ENCODE peak calls at places on chromosome 12, in five cellular contexts. N is NCI-H1436; B is CD8-positive, alpha-beta T cell; C is D341Med; J is activated T-cell treated with anti-CD3 and anti-CD28 coated beads, Interleukin-2, amount 50 U/mL, for 48 hours. A is an unnamed sample.

GRCh38 chr12:104462931-104463339 is 6.2 kb downstream of the CHST11 start:
- DNase-seq in N (no peak), B (no peak), C (no peak), J (no peak), A (no peak)

GRCh38 chr12:50517456-50518048 is 12.8 kb downstream of the DIP2B start:
- DNase-seq in N (no peak), B (no peak), C (no peak), J (no peak), A (no peak)

GRCh38 chr12:96048392-96048969 is 13.1 kb upstream of the LTA4H start:
- DNase-seq in N (no peak), B (no peak), C (no peak), J (no peak), A (no peak)

GRCh38 chr12:103169-103981 is 36.8 kb downstream of the IQSEC3 start:
- DNase-seq in N (peak), B (no peak), C (peak), J (no peak), A (peak)

GRCh38 chr12:92696240-92696639 is 6.5 kb upstream of the PLEKHG7 start:
- DNase-seq in N (no peak), B (no peak), C (no peak), J (no peak), A (no peak)

GRCh38 chr12:75437564-75437963 is 43.0 kb upstream of the GLIPR1 start:
- DNase-seq in N (no peak), B (no peak), C (no peak), J (no peak), A (no peak)

GRCh38 chr12:124412646-124413015 is 117.7 kb downstream of the RFLNA start:
- DNase-seq in N (no peak), B (no peak), C (no peak), J (no peak), A (no peak)

GRCh38 chr12:124437121-124437520 is 130.3 kb downstream of the NCOR2 start:
- DNase-seq in N (no peak), B (no peak), C (no peak), J (no peak), A (no peak)

GRCh38 chr12:106601548-106601947 is 18.7 kb downstream of the RFX4 start:
- DNase-seq in N (no peak), B (no peak), C (no peak), J (no peak), A (no peak)

GRCh38 chr12:28108599-28108998 is 81.7 kb upstream of the CCDC91 start:
- DNase-seq in N (no peak), B (no peak), C (no peak), J (no peak), A (no peak)

GRCh38 chr12:112116232-112117060 is 7.9 kb upstream of the NAA25 start:
- DNase-seq in N (peak), B (no peak), C (peak), J (no peak), A (peak)

GRCh38 chr12:52187206-52187605 is 4.6 kb downstream of the KRT80 start:
- DNase-seq in N (no peak), B (no peak), C (no peak), J (no peak), A (no peak)

GRCh38 chr12:74441872-74442271 is 95.8 kb upstream of the ATXN7L3B start:
- DNase-seq in N (no peak), B (no peak), C (peak), J (no peak), A (no peak)

GRCh38 chr12:108802666-108803036 is 54.7 kb downstream of the SSH1 start:
- DNase-seq in N (no peak), B (no peak), C (no peak), J (no peak), A (no peak)

GRCh38 chr12:93767524-93767863 is 90.3 kb downstream of the CRADD start:
- DNase-seq in N (no peak), B (no peak), C (no peak), J (no peak), A (no peak)

GRCh38 chr12:48988030-48988649 is 10.0 kb downstream of the WNT1 start:
- DNase-seq in N (no peak), B (no peak), C (peak), J (peak), A (peak)

GRCh38 chr12:39975374-39975918 is 130.4 kb downstream of the SLC2A13 start:
- DNase-seq in N (no peak), B (no peak), C (no peak), J (no peak), A (no peak)

GRCh38 chr12:56080556-56081138 is 682 bp downstream of the ERBB3 start:
- DNase-seq in N (no peak), B (no peak), C (no peak), J (no peak), A (no peak)

GRCh38 chr12:117049295-117049694 is 49.9 kb downstream of the TESC start:
- DNase-seq in N (no peak), B (no peak), C (no peak), J (no peak), A (no peak)

GRCh38 chr12:117096643-117097042 is 2.6 kb downstream of the TESC start:
- DNase-seq in N (no peak), B (no peak), C (no peak), J (no peak), A (no peak)

GRCh38 chr12:79658221-79658620 is 32.5 kb downstream of the PAWR start:
- DNase-seq in N (no peak), B (no peak), C (no peak), J (no peak), A (no peak)

GRCh38 chr12:131136539-131136872 is 182.8 kb downstream of the ADGRD1 start:
- DNase-seq in N (no peak), B (no peak), C (no peak), J (no peak), A (no peak)

GRCh38 chr12:12877145-12877544 is 14.2 kb upstream of the GPRC5A start:
- DNase-seq in N (no peak), B (no peak), C (no peak), J (no peak), A (no peak)

GRCh38 chr12:84336231-84336630 is 576.4 kb downstream of the SLC6A15 start:
- DNase-seq in N (no peak), B (no peak), C (no peak), J (no peak), A (no peak)

GRCh38 chr12:88339254-88339949 is 197.3 kb downstream of the TMTC3 start:
- DNase-seq in N (no peak), B (no peak), C (no peak), J (no peak), A (no peak)

GRCh38 chr12:52604859-52605258 is 3.6 kb upstream of the KRT72 start:
- DNase-seq in N (no peak), B (no peak), C (no peak), J (peak), A (no peak)

GRCh38 chr12:67524861-67525499 is 123.6 kb upstream of the DYRK2 start:
- DNase-seq in N (no peak), B (no peak), C (no peak), J (no peak), A (no peak)

GRCh38 chr12:623172-623864 is 39.9 kb downstream of the NINJ2 start:
- DNase-seq in N (no peak), B (no peak), C (no peak), J (no peak), A (no peak)

GRCh38 chr12:47949441-47950341 is 13.7 kb upstream of the TMEM106C start:
- DNase-seq in N (peak), B (no peak), C (peak), J (peak), A (peak)

GRCh38 chr12:92803921-92804320 is 101.1 kb downstream of the PLEKHG7 start:
- DNase-seq in N (no peak), B (no peak), C (no peak), J (no peak), A (no peak)

GRCh38 chr12:12671850-12672660 is 23.9 kb downstream of the GPR19 start:
- DNase-seq in N (no peak), B (no peak), C (no peak), J (no peak), A (no peak)

GRCh38 chr12:66092559-66093269 is 37.8 kb downstream of the LLPH start:
- DNase-seq in N (no peak), B (no peak), C (no peak), J (no peak), A (no peak)

GRCh38 chr12:68932701-68933563 is at the start of gene CPM:
- DNase-seq in N (peak), B (peak), C (peak), J (peak), A (peak)

GRCh38 chr12:53939141-53940108 is 794 bp downstream of the HOXC13 start:
- DNase-seq in N (no peak), B (no peak), C (no peak), J (no peak), A (no peak)

GRCh38 chr12:44509471-44509870 is 366.6 kb downstream of the NELL2 start:
- DNase-seq in N (no peak), B (no peak), C (peak), J (no peak), A (no peak)

GRCh38 chr12:67811437-67812361 is 163.2 kb downstream of the DYRK2 start:
- DNase-seq in N (no peak), B (no peak), C (no peak), J (no peak), A (no peak)

GRCh38 chr12:116048886-116049285 is 228.6 kb downstream of the MED13L start:
- DNase-seq in N (no peak), B (no peak), C (no peak), J (no peak), A (no peak)

A was measured in BE2C.